ENCODE peak calls at places on chromosomes 13 and 19, in nine cellular contexts. H, F, O, Y, S, E, C, G and Q are unnamed samples.

GRCh38 chr19:16940626-16941025 is 51.8 kb downstream of the F2RL3 start:
- DNase-seq in S (no peak), H (no peak), F (no peak), G (no peak), C (no peak), O (no peak), Y (no peak), E (no peak), Q (no peak)

GRCh38 chr13:111904166-111904565 is 162.8 kb upstream of the SOX1 start:
- DNase-seq in F (no peak), E (no peak), O (peak; percentile 5), G (no peak), Y (no peak), H (no peak), C (no peak), S (no peak), Q (no peak)

GRCh38 chr13:45034342-45034741 is 45.0 kb downstream of the GPALPP1 start:
- DNase-seq in G (no peak), F (no peak), Y (no peak), E (no peak), O (no peak), S (no peak), C (no peak), H (no peak), Q (no peak)

GRCh38 chr13:113610266-113610665 is 25.7 kb downstream of the TFDP1 start:
- DNase-seq in E (no peak), Y (no peak), S (no peak), H (no peak), G (no peak), F (no peak), O (no peak), C (no peak), Q (no peak)

GRCh38 chr19:17243854-17244617 is 1.7 kb downstream of the NR2F6 start:
- DNase-seq in F (no peak), H (peak; percentile 70), C (no peak), Y (no peak), E (no peak), S (peak; percentile 75), O (peak; percentile 85), G (no peak), Q (peak; percentile 37)

GRCh38 chr19:4662812-4663211 is 7.3 kb downstream of the MYDGF start:
- DNase-seq in C (no peak), E (no peak), S (no peak), Y (no peak), F (no peak), G (no peak), O (no peak), H (no peak), Q (no peak)

GRCh38 chr13:110212529-110212928 is 94.4 kb downstream of the COL4A1 start:
- DNase-seq in G (no peak), C (no peak), H (no peak), F (no peak), E (no peak), O (no peak), Y (no peak), S (no peak), Q (no peak)

GRCh38 chr13:65744761-65745160 is 1485.4 kb downstream of the PCDH9 start:
- DNase-seq in Y (no peak), C (peak; percentile 69), H (no peak), O (no peak), S (no peak), E (no peak), G (no peak), F (no peak), Q (no peak)

GRCh38 chr13:32733685-32734084 is 147.4 kb downstream of the PDS5B start:
- DNase-seq in O (no peak), C (no peak), F (no peak), S (no peak), H (no peak), E (no peak), G (no peak), Y (no peak), Q (no peak)

GRCh38 chr19:41244117-41244516 is 20.1 kb upstream of the HNRNPUL1 start:
- DNase-seq in O (no peak), C (no peak), F (no peak), H (no peak), Y (no peak), E (no peak), S (no peak), G (no peak), Q (no peak)

GRCh38 chr19:32676186-32676894 is 692 bp downstream of the RGS9BP start:
- DNase-seq in G (peak; percentile 15), E (no peak), Y (peak; percentile 41), F (no peak), S (no peak), O (peak; percentile 80), C (no peak), H (no peak), Q (no peak)

GRCh38 chr19:40633207-40633606 is 32.0 kb downstream of the LTBP4 start:
- DNase-seq in O (no peak), Y (no peak), G (no peak), F (no peak), S (no peak), E (no peak), H (no peak), C (peak; percentile 84), Q (no peak)

DNA sequence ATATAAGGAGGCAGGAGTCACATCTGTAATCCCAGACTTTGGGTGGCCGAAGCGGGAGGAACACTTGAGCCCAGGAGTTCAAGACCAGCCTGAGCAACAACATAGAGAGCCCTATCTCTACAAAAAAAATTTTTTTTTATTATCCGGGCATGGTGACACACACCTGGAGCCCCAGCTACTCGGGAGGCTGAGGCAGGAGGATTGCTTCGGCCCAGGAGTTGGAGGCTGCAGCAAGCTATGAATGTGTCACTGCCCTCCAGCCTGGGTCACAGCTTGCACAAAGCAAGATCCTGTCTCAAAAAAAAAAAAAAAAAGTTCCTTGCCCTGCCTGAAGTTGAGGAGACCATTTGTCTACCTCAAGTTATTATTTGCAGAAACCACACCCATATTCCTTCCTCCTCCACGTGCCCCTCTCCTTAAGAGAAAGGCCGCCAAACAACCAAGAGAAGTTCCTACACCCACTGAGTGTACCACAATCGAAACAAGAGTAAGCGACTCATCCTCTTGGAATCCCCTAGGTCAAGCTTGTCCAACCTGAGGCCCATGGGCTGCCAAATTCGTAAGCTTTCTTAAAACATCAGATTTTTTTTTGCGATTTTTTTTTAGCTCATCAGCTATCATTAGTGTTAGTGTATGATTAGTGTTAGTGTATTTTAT is 2.2 kb downstream of the ABCC4 start:
- DNase-seq in F (no peak), C (peak; percentile 94), Y (no peak), G (no peak), H (no peak), O (no peak), E (no peak), S (no peak), Q (no peak)
- H3K4me3 ChIP-seq in F (no peak overlapping the region), C (no peak overlapping the region), Y (no peak overlapping the region), G (no peak overlapping the region), H (no peak overlapping the region), O (peak overlapping the region; percentile 85), E (no peak overlapping the region), S (no peak overlapping the region), Q (no peak overlapping the region)

DNA sequence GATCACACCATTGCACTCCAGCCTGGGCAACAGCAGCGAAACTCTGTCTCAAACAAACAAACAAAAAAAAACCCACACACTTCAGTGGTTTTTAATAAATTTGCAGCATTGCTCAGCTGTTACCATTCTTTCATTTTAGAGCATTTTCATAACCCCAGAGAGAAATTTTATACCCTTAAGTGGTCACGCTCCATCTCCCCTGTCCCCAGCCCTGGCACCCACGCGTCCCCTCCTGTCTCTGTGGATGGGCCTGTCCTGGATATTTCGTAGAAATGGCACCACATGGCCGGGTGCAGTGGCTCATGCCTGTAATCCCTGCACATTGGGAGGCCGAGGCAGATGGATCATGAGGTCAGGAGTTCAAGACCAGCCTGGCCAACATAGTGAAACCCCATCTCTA is 7.8 kb downstream of the THOP1 start:
- DNase-seq in H (no peak), F (no peak), O (no peak), S (no peak), E (no peak), C (no peak), Y (no peak), G (no peak), Q (no peak)
- H3K27ac ChIP-seq in H (no peak overlapping the region), F (no peak overlapping the region), O (no peak overlapping the region), S (no peak overlapping the region), E (no peak overlapping the region), C (no peak overlapping the region), Y (no peak overlapping the region), G (no peak overlapping the region), Q (no peak overlapping the region)

GRCh38 chr19:2255112-2255845 is 938 bp downstream of the JSRP1 start:
- DNase-seq in O (no peak), S (no peak), F (no peak), E (no peak), Y (no peak), H (peak; percentile 15), G (no peak), C (no peak), Q (no peak)

GRCh38 chr19:2259331-2259730 is 3.1 kb upstream of the JSRP1 start:
- DNase-seq in S (no peak), E (no peak), Y (no peak), G (no peak), C (no peak), H (no peak), O (no peak), F (no peak), Q (no peak)

GRCh38 chr19:2254052-2254872 is 2.0 kb downstream of the JSRP1 start:
- DNase-seq in O (peak; percentile 94), H (no peak), E (no peak), S (no peak), Y (no peak), C (peak; percentile 40), F (no peak), G (peak; percentile 67), Q (no peak)

GRCh38 chr19:2253106-2254051 is 2.8 kb downstream of the JSRP1 start:
- DNase-seq in F (no peak), Y (peak; percentile 55), G (no peak), C (no peak), S (no peak), E (no peak), H (no peak), O (peak; percentile 86), Q (peak; percentile 78)

DNA sequence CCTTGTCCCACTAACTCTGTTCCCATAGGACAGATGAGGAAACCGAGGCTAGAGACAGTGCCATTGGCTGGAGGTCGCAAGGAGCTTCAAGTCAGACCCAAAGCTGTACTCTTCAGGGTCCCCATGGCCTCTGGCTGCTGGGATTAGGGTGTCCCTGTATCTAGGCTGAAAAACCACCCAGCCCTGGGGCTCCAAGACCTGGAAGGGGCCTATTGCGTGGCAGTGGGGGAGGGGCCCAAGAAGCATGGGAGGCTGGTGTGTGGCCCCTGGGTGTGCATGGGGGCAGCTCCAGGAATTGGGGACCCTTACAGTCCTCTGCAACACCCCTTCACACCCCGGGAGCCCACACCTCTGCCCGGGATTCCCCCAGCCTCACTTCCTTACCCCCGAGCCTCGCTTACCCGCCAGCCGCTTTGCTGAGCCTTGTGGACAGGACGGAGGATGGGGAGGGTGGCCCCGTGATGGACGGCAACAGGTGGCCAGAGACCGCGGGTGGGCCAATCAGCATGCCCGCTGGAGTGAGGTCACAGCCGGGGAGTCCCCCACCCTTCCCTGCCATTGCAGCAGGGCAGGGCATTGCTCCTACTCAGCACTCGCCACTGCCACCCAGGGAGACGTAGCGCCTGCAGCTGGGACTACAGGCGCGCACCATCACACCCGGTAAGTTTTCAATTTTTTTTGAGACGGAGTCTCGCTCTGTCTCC is at the start of gene JSRP1:
- DNase-seq in G (no peak), E (no peak), C (no peak), H (no peak), Y (no peak), S (no peak), F (no peak), O (no peak), Q (peak; percentile 49)
- H3K4me1 ChIP-seq in G (no peaks in the 10 kb centered on the region), E (peaks cover 21% of the 10 kb centered on the region), C (peaks cover 3% of the 10 kb centered on the region), H (no peaks in the 10 kb centered on the region), Y (peaks cover 60% of the 10 kb centered on the region), S (peaks cover 29% of the 10 kb centered on the region), F (peaks cover 44% of the 10 kb centered on the region), O (no peaks in the 10 kb centered on the region), Q (peaks cover 64% of the 10 kb centered on the region)

GRCh38 chr13:101149735-101150380 is 266.4 kb downstream of the NALCN start:
- DNase-seq in F (no peak), O (peak; percentile 76), Y (no peak), C (peak; percentile 41), H (no peak), G (peak; percentile 11), E (no peak), S (no peak), Q (no peak)
- H3K4me3 ChIP-seq in F (no peak overlapping the region), O (no peak overlapping the region), Y (no peak overlapping the region), C (no peak overlapping the region), H (no peak overlapping the region), G (no peak overlapping the region), E (no peak overlapping the region), S (no peak overlapping the region), Q (no peak overlapping the region)